ENCODE peak calls at places on chromosome 6, in four cellular contexts. One of them, this sample, is unnamed.

GRCh38 chr6:161143663-161144430 is 130.0 kb downstream of the AGPAT4 start:
- DNase-seq in lower lobe of right lung: no peak
- DNase-seq in tibial nerve: no peak
- DNase-seq in CD8-positive, alpha-beta T cell: no peak
- DNase-seq in this sample: no peak

GRCh38 chr6:170366248-170366960 is 59.8 kb downstream of the FAM120B start:
- DNase-seq in lower lobe of right lung: no peak
- DNase-seq in tibial nerve: peak; percentile 39
- DNase-seq in CD8-positive, alpha-beta T cell: no peak
- DNase-seq in this sample: no peak

GRCh38 chr6:3011158-3011557 is 11.5 kb downstream of the NQO2 start:
- DNase-seq in lower lobe of right lung: no peak
- DNase-seq in tibial nerve: no peak
- DNase-seq in CD8-positive, alpha-beta T cell: no peak
- DNase-seq in this sample: no peak

GRCh38 chr6:10595731-10596664 is 74.8 kb downstream of the GCNT2 start:
- DNase-seq in lower lobe of right lung: no peak
- DNase-seq in tibial nerve: no peak
- DNase-seq in CD8-positive, alpha-beta T cell: no peak
- DNase-seq in this sample: no peak

GRCh38 chr6:151071295-151071694 is 168.5 kb upstream of the AKAP12 start:
- DNase-seq in lower lobe of right lung: no peak
- DNase-seq in tibial nerve: peak; percentile 69
- DNase-seq in CD8-positive, alpha-beta T cell: no peak
- DNase-seq in this sample: no peak

GRCh38 chr6:106315765-106316375 is 9.7 kb downstream of the ATG5 start:
- DNase-seq in lower lobe of right lung: no peak
- DNase-seq in tibial nerve: no peak
- DNase-seq in CD8-positive, alpha-beta T cell: no peak
- DNase-seq in this sample: no peak

GRCh38 chr6:29850011-29850553 is 22.5 kb downstream of the HLA-G start:
- DNase-seq in lower lobe of right lung: no peak
- DNase-seq in tibial nerve: peak; percentile 21
- DNase-seq in CD8-positive, alpha-beta T cell: no peak
- DNase-seq in this sample: no peak

GRCh38 chr6:3518356-3518841 is 61.5 kb upstream of the SLC22A23 start:
- DNase-seq in lower lobe of right lung: no peak
- DNase-seq in tibial nerve: no peak
- DNase-seq in CD8-positive, alpha-beta T cell: no peak
- DNase-seq in this sample: no peak

GRCh38 chr6:131911951-131912350 is 39.2 kb downstream of the CCN2 start:
- DNase-seq in lower lobe of right lung: no peak
- DNase-seq in tibial nerve: no peak
- DNase-seq in CD8-positive, alpha-beta T cell: no peak
- DNase-seq in this sample: no peak

GRCh38 chr6:85372188-85372914 is 77.5 kb upstream of the NT5E start:
- DNase-seq in lower lobe of right lung: no peak
- DNase-seq in tibial nerve: no peak
- DNase-seq in CD8-positive, alpha-beta T cell: no peak
- DNase-seq in this sample: no peak

GRCh38 chr6:53982361-53983050 is 128.7 kb upstream of the MLIP start:
- DNase-seq in lower lobe of right lung: no peak
- DNase-seq in tibial nerve: no peak
- DNase-seq in CD8-positive, alpha-beta T cell: no peak
- DNase-seq in this sample: no peak

GRCh38 chr6:34908194-34908593 is 19.1 kb downstream of the ANKS1A start:
- DNase-seq in lower lobe of right lung: no peak
- DNase-seq in tibial nerve: no peak
- DNase-seq in CD8-positive, alpha-beta T cell: no peak
- DNase-seq in this sample: no peak

GRCh38 chr6:27129095-27129815 is 118.2 kb upstream of the PRSS16 start:
- DNase-seq in lower lobe of right lung: no peak
- DNase-seq in tibial nerve: no peak
- DNase-seq in CD8-positive, alpha-beta T cell: no peak
- DNase-seq in this sample: no peak

GRCh38 chr6:6317825-6318733 is 2.4 kb downstream of the F13A1 start:
- DNase-seq in lower lobe of right lung: no peak
- DNase-seq in tibial nerve: no peak
- DNase-seq in CD8-positive, alpha-beta T cell: no peak
- DNase-seq in this sample: no peak

GRCh38 chr6:108260126-108260808 is 573 bp downstream of the SNX3 start:
- DNase-seq in lower lobe of right lung: peak; percentile 50
- DNase-seq in tibial nerve: peak; percentile 42
- DNase-seq in CD8-positive, alpha-beta T cell: peak; percentile 28
- DNase-seq in this sample: peak; percentile 63

GRCh38 chr6:41917528-41917927 is 3.4 kb downstream of the MED20 start:
- DNase-seq in lower lobe of right lung: no peak
- DNase-seq in tibial nerve: no peak
- DNase-seq in CD8-positive, alpha-beta T cell: no peak
- DNase-seq in this sample: no peak

GRCh38 chr6:117156701-117157100 is 108.7 kb upstream of the VGLL2 start:
- DNase-seq in lower lobe of right lung: no peak
- DNase-seq in tibial nerve: no peak
- DNase-seq in CD8-positive, alpha-beta T cell: no peak
- DNase-seq in this sample: no peak

GRCh38 chr6:112415366-112415765 is 68.2 kb downstream of the RFPL4B start:
- DNase-seq in lower lobe of right lung: no peak
- DNase-seq in tibial nerve: no peak
- DNase-seq in CD8-positive, alpha-beta T cell: no peak
- DNase-seq in this sample: no peak

GRCh38 chr6:43490523-43490939 is 13.2 kb downstream of the TJAP1 start:
- DNase-seq in lower lobe of right lung: no peak
- DNase-seq in tibial nerve: no peak
- DNase-seq in CD8-positive, alpha-beta T cell: no peak
- DNase-seq in this sample: no peak

GRCh38 chr6:75098709-75099108 is 107.1 kb downstream of the COL12A1 start:
- DNase-seq in lower lobe of right lung: no peak
- DNase-seq in tibial nerve: peak; percentile 82
- DNase-seq in CD8-positive, alpha-beta T cell: no peak
- DNase-seq in this sample: no peak

GRCh38 chr6:170329321-170329720 is 22.8 kb downstream of the FAM120B start:
- DNase-seq in lower lobe of right lung: no peak
- DNase-seq in tibial nerve: no peak
- DNase-seq in CD8-positive, alpha-beta T cell: no peak
- DNase-seq in this sample: no peak

GRCh38 chr6:71197770-71198169 is 90.8 kb upstream of the OGFRL1 start:
- DNase-seq in lower lobe of right lung: no peak
- DNase-seq in tibial nerve: no peak
- DNase-seq in CD8-positive, alpha-beta T cell: no peak
- DNase-seq in this sample: no peak

GRCh38 chr6:40485795-40486194 is 101.4 kb downstream of the LRFN2 start:
- DNase-seq in lower lobe of right lung: no peak
- DNase-seq in tibial nerve: no peak
- DNase-seq in CD8-positive, alpha-beta T cell: no peak
- DNase-seq in this sample: no peak

GRCh38 chr6:129402244-129402643 is 307.7 kb downstream of the ARHGAP18 start:
- DNase-seq in lower lobe of right lung: no peak
- DNase-seq in tibial nerve: no peak
- DNase-seq in CD8-positive, alpha-beta T cell: no peak
- DNase-seq in this sample: no peak

GRCh38 chr6:142071981-142072380 is 60.7 kb upstream of the GJE1 start:
- DNase-seq in lower lobe of right lung: no peak
- DNase-seq in tibial nerve: no peak
- DNase-seq in CD8-positive, alpha-beta T cell: no peak
- DNase-seq in this sample: no peak
- TF ChIP-seq CTCF in lower lobe of right lung: no peak
- TF ChIP-seq CTCF in tibial nerve: no peak
- TF ChIP-seq CTCF in CD8-positive, alpha-beta T cell: no peak
- TF ChIP-seq CTCF in this sample: no peak

GRCh38 chr6:22308939-22309338 is 12.1 kb upstream of the PRL start:
- DNase-seq in lower lobe of right lung: no peak
- DNase-seq in tibial nerve: no peak
- DNase-seq in CD8-positive, alpha-beta T cell: no peak
- DNase-seq in this sample: no peak

GRCh38 chr6:22318404-22318803 is 21.6 kb upstream of the PRL start:
- DNase-seq in lower lobe of right lung: no peak
- DNase-seq in tibial nerve: no peak
- DNase-seq in CD8-positive, alpha-beta T cell: no peak
- DNase-seq in this sample: no peak

DNA sequence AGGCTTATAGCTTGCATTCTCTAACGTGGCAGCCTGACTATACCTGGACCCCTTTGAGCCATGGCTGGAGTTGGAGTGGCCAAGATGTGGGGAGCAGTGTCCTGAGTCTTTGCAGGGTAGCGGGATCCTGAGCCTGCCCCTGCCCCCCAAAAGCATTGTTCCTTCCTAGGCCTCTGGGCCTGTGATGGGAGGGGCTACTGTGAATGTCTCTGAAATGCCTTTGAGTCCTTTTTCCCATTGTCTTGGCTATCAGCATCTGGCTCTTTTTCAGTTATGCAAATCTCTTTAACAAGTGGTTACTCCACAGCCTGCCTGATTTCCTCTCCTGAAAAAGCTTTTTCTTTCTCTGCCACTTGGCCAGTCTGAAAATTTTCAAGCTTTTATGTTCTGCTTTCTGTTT is 17.0 kb upstream of the PRL start:
- DNase-seq in lower lobe of right lung: no peak
- DNase-seq in tibial nerve: no peak
- DNase-seq in CD8-positive, alpha-beta T cell: no peak
- DNase-seq in this sample: no peak
- H3K9me3 ChIP-seq in lower lobe of right lung: peaks cover 5% of the 10 kb centered on the region
- H3K9me3 ChIP-seq in tibial nerve: peaks cover 9% of the 10 kb centered on the region
- H3K9me3 ChIP-seq in CD8-positive, alpha-beta T cell: no peaks in the 10 kb centered on the region
- H3K9me3 ChIP-seq in this sample: peaks cover 7% of the 10 kb centered on the region

DNA sequence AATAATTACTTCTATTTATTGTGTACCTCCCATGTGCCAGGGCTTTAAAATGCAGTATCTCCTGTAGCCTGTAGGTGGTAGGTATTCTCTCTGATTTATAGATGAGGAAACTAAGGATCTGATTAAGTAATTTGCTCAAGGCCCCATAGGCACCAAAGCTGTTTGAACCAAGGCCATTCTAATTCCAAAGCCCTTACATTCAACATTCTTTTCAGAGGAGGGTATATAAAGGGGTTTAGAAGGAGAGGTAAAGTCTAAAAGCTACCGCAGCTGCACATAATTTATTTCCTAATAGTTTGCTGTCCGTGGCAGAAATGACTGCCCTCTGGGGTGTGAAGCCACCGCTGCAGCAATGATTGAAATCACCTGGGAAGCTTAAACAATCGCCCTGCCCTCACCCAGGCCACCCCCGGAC is 95.0 kb upstream of the FAM8A1 start:
- DNase-seq in lower lobe of right lung: no peak
- DNase-seq in tibial nerve: no peak
- DNase-seq in CD8-positive, alpha-beta T cell: no peak
- DNase-seq in this sample: no peak
- TF ChIP-seq CTCF in lower lobe of right lung: no peak
- TF ChIP-seq CTCF in tibial nerve: no peak
- TF ChIP-seq CTCF in CD8-positive, alpha-beta T cell: no peak
- TF ChIP-seq CTCF in this sample: peak; percentile 22

GRCh38 chr6:4797590-4797989 is 21.4 kb downstream of the CDYL start:
- DNase-seq in lower lobe of right lung: no peak
- DNase-seq in tibial nerve: no peak
- DNase-seq in CD8-positive, alpha-beta T cell: no peak
- DNase-seq in this sample: no peak
- H3K9me3 ChIP-seq in lower lobe of right lung: peaks cover 13% of the 10 kb centered on the region
- H3K9me3 ChIP-seq in tibial nerve: peaks cover 10% of the 10 kb centered on the region
- H3K9me3 ChIP-seq in CD8-positive, alpha-beta T cell: no peaks in the 10 kb centered on the region
- H3K9me3 ChIP-seq in this sample: peaks cover 5% of the 10 kb centered on the region

GRCh38 chr6:159933077-159933476 is 35.8 kb upstream of the IGF2R start:
- DNase-seq in lower lobe of right lung: no peak
- DNase-seq in tibial nerve: no peak
- DNase-seq in CD8-positive, alpha-beta T cell: no peak
- DNase-seq in this sample: no peak
- TF ChIP-seq CTCF in lower lobe of right lung: no peak
- TF ChIP-seq CTCF in tibial nerve: no peak
- TF ChIP-seq CTCF in CD8-positive, alpha-beta T cell: no peak
- TF ChIP-seq CTCF in this sample: no peak

This sample was measured in upper lobe of right lung.